ENCODE peak calls at places on chromosomes 11 and 22, in four cellular contexts. K, I, F and H are unnamed samples. For H3K27me3 and H3K4me1, the result is how much of the 10 kb centered on the place peaks cover.

GRCh38 chr11:76918941-76919386 is 58.2 kb downstream of the ACER3 start:
- DNase-seq in K (no peak), I (no peak), F (peak), H (no peak)

GRCh38 chr11:46916251-46916650 is 2.1 kb downstream of the LRP4 start:
- DNase-seq in K (no peak), I (no peak), F (no peak), H (no peak)

GRCh38 chr22:42930810-42931420 is 73.8 kb upstream of the ARFGAP3 start:
- DNase-seq in K (peak), I (no peak), F (peak), H (peak)

GRCh38 chr11:28228196-28228595 is 120.0 kb downstream of the METTL15 start:
- DNase-seq in K (no peak), F (no peak), I (no peak), H (no peak)

GRCh38 chr11:96483550-96483949 is 93.7 kb downstream of the JRKL start:
- DNase-seq in F (peak), I (no peak), K (no peak), H (no peak)

GRCh38 chr11:130023204-130023603 is 20.6 kb upstream of the PRDM10 start:
- DNase-seq in K (no peak), F (no peak), I (no peak), H (no peak)

GRCh38 chr11:128447233-128447632 is 140.1 kb downstream of the ETS1 start:
- DNase-seq in I (no peak), F (no peak), K (no peak), H (no peak)

GRCh38 chr11:92886243-92886905 is 83.1 kb upstream of the MTNR1B start:
- DNase-seq in F (peak), I (no peak), K (no peak), H (no peak)

GRCh38 chr22:48832592-48832991 is 995.1 kb downstream of the BRD1 start:
- DNase-seq in F (no peak), K (no peak), I (no peak), H (no peak)

GRCh38 chr11:34624069-34624468 is 3.2 kb downstream of the EHF start:
- DNase-seq in K (no peak), I (no peak), F (no peak), H (no peak)

GRCh38 chr22:45876136-45877035 is 100.6 kb downstream of the WNT7B start:
- DNase-seq in K (no peak), F (no peak), I (peak), H (peak)

GRCh38 chr11:77517753-77518152 is 43.9 kb upstream of the PAK1 start:
- DNase-seq in F (no peak), K (no peak), I (no peak), H (no peak)

GRCh38 chr22:26075233-26075632 is 94.0 kb upstream of the SEZ6L start:
- DNase-seq in F (no peak), I (no peak), K (no peak), H (no peak)

GRCh38 chr11:19398273-19398672 is 157.5 kb upstream of the E2F8 start:
- DNase-seq in I (no peak), K (no peak), F (no peak), H (no peak)

GRCh38 chr11:120013325-120014250 is 124.3 kb downstream of the TRIM29 start:
- DNase-seq in F (peak), I (no peak), K (no peak), H (peak)

GRCh38 chr11:125376117-125376516 is 119.9 kb downstream of the FEZ1 start:
- DNase-seq in I (no peak), F (no peak), K (peak), H (peak)

GRCh38 chr11:125373426-125374391 is 122.4 kb downstream of the FEZ1 start:
- DNase-seq in K (no peak), I (no peak), F (no peak), H (no peak)

GRCh38 chr11:125374398-125374797 is 121.7 kb downstream of the FEZ1 start:
- DNase-seq in K (no peak), I (no peak), F (no peak), H (no peak)

GRCh38 chr11:125376856-125377255 is 119.2 kb downstream of the FEZ1 start:
- DNase-seq in F (no peak), K (no peak), I (no peak), H (no peak)

DNA sequence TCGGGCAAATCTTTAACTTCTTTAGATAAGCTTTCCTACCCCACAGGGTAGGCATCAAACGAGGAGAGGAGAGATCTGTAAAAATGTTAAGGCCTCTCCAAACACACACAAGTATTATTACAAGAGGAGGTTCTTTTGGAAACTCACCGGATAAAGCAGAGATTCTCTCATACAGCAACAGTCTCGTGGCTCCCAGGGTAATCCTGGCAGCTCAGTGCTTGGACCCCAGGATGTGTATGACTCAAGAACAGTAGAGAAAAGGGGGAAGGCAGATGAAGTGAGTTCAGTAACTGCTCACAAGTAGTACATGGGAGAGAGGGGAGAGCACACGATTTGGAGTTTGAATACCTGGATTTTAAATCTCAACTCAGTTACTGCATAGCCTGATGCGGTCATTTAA is 120.9 kb downstream of the FEZ1 start:
- DNase-seq in I (no peak), F (no peak), K (no peak), H (no peak)
- H3K27me3 ChIP-seq in I (under half), F (under half), K (under half), H (under half)

DNA sequence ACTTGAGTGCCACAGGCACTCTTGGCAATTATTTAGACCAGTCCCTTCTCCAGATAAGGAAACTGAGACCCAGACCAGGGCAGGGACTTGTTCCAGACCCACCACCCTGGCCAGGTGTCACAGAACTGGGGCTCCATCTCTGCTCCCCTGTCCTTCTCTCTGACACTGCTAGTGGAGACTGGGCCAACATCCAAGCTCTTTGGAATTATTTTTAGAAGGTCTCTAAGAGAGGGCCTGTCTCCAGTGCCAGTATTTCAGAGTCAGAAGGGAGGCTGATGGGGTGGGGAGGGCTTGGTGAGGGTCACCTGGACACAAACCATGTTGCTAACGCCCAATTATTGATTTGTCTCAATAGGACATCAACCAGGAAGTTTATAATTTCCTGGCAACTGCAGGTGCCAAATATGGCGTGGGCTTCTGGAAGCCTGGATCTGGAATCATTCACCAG is 32.7 kb downstream of the POLR3H start:
- DNase-seq in I (no peak), F (no peak), K (no peak), H (no peak)
- H3K27ac ChIP-seq in I (no peak), F (no peak), K (peak), H (peak)

GRCh38 chr22:17265649-17266248 is 46.5 kb upstream of the ADA2 start:
- DNase-seq in K (no peak), I (no peak), F (no peak), H (no peak)

GRCh38 chr22:17262976-17263375 is 43.7 kb upstream of the ADA2 start:
- DNase-seq in K (no peak), F (no peak), I (no peak), H (no peak)

GRCh38 chr22:17267661-17268330 is 48.6 kb upstream of the ADA2 start:
- DNase-seq in F (no peak), K (no peak), I (no peak), H (no peak)

GRCh38 chr22:17266261-17266971 is 47.2 kb upstream of the ADA2 start:
- DNase-seq in K (no peak), I (no peak), F (no peak), H (no peak)

GRCh38 chr22:17264321-17265052 is 45.3 kb upstream of the ADA2 start:
- DNase-seq in I (no peak), K (no peak), F (no peak), H (no peak)
- H3K4me1 ChIP-seq in I (under half), K (under half), F (under half), H (under half)

DNA sequence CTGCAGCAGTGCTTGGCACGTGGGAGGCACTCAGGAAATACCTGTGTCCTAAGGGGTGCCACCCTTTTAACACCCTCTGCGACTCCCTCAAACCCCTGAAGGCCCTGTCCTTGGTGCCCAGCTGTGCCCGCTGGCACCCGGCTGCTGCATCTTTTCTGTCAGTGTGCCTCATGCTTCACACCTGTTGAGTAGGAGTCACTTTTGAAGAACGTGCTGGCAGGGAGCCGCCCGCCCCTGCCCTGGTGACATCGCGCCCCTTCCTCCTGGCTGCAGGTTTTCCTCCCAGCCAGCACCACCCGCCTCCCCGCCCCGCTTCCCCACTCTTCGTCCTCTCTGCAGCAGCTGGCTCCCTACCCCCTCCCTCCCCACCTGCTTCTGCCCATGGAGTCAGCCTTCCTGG is 17.8 kb downstream of the FRMD8 start:
- DNase-seq in F (no peak), K (no peak), I (peak), H (no peak)
- H3K27me3 ChIP-seq in F (under half), K (under half), I (under half), H (under half)

GRCh38 chr11:114137838-114138237 is 78.3 kb downstream of the ZBTB16 start:
- DNase-seq in K (no peak), F (no peak), I (no peak), H (peak)
- H3K27ac ChIP-seq in K (peak), F (no peak), I (peak), H (peak)

GRCh38 chr11:83193315-83194283 is at the start of gene ANKRD42:
- DNase-seq in F (peak), K (peak), I (peak), H (peak)
- H3K4me1 ChIP-seq in F (under half), K (under half), I (under half), H (under half)

GRCh38 chr11:118001494-118001971 is 15.3 kb downstream of the IL10RA start:
- DNase-seq in F (no peak), K (no peak), I (no peak), H (no peak)

GRCh38 chr11:118003021-118003423 is 16.8 kb downstream of the IL10RA start:
- DNase-seq in F (no peak), K (peak), I (no peak), H (no peak)

GRCh38 chr11:118002010-118002540 is 15.9 kb downstream of the IL10RA start:
- DNase-seq in K (peak), I (no peak), F (no peak), H (no peak)

GRCh38 chr11:118003456-118003855 is 17.3 kb downstream of the IL10RA start:
- DNase-seq in I (no peak), K (no peak), F (no peak), H (no peak)

DNA sequence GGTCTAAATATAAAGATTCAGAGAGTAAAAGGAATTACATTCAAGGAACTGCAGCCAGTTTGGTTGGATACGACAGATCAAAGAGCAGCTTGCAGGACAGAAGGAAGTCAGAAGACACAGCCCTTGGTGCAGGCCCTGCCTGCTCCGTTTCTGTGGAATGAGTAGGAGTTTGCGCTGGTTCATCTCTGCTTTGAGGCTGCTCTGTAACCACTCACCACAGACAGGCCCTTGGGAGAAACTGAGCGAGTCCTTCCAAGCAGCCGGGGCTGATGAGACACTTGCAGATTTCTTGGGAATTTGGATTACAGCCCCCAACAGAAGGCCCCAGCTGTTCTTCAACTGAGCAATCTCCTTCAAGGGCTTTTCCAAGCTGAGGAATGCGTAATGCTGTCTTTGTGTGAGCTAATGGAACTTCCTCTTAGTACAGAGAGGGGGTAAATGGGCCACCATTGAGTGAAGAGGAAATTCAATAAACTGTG is 16.4 kb downstream of the IL10RA start:
- DNase-seq in K (peak), I (no peak), F (no peak), H (peak)
- H3K27me3 ChIP-seq in K (under half), I (under half), F (under half), H (under half)